ENCODE peak calls at places on chromosomes 7 and 10, in four cellular contexts. G, W, P and X are unnamed samples.

GRCh38 chr7:40947546-40947945 is 755.3 kb downstream of the INHBA start:
- DNase-seq in G (no peak), W (no peak), P (no peak), X (no peak)

GRCh38 chr7:132390705-132391104 is 185.6 kb downstream of the PLXNA4 start:
- DNase-seq in G (no peak), W (peak; percentile 12), P (peak; percentile 21), X (no peak)

GRCh38 chr7:140316165-140316661 is 82.1 kb downstream of the SLC37A3 start:
- DNase-seq in G (peak; percentile 62), W (peak; percentile 73), P (no peak), X (peak; percentile 60)

GRCh38 chr7:108488902-108489538 is 32.8 kb upstream of the NRCAM start:
- DNase-seq in G (no peak), W (no peak), P (no peak), X (no peak)

GRCh38 chr10:121952226-121952625 is 22.8 kb downstream of the NSMCE4A start:
- DNase-seq in G (no peak), W (peak; percentile 13), P (no peak), X (no peak)

GRCh38 chr10:51092402-51092801 is 18.1 kb downstream of the PRKG1 start:
- DNase-seq in G (peak; percentile 64), W (peak; percentile 67), P (no peak), X (no peak)

GRCh38 chr10:132164801-132165278 is 21.9 kb upstream of the DPYSL4 start:
- DNase-seq in G (peak; percentile 8), W (no peak), P (no peak), X (no peak)

GRCh38 chr7:33981221-33981620 is 75.9 kb downstream of the BMPER start:
- DNase-seq in G (no peak), W (peak; percentile 15), P (no peak), X (no peak)

GRCh38 chr7:140541513-140542192 is 62.3 kb upstream of the MKRN1 start:
- DNase-seq in G (peak; percentile 70), W (peak; percentile 96), P (peak; percentile 71), X (peak; percentile 59)

GRCh38 chr10:60073397-60073780 is 167.0 kb upstream of the CCDC6 start:
- DNase-seq in G (no peak), W (no peak), P (no peak), X (no peak)

GRCh38 chr7:39089194-39089593 is 111.5 kb downstream of the POU6F2 start:
- DNase-seq in G (no peak), W (no peak), P (no peak), X (no peak)

GRCh38 chr7:127708788-127709187 is 56.8 kb downstream of the SND1 start:
- DNase-seq in G (peak; percentile 38), W (peak; percentile 86), P (peak; percentile 53), X (peak; percentile 40)

GRCh38 chr10:37812290-37812689 is 45.1 kb downstream of the ZNF248 start:
- DNase-seq in G (no peak), W (no peak), P (no peak), X (no peak)

GRCh38 chr10:3471927-3472704 is 299.5 kb upstream of the PITRM1 start:
- DNase-seq in G (no peak), W (no peak), P (no peak), X (peak; percentile 71)

GRCh38 chr7:139232893-139233292 is 1.9 kb downstream of the UBN2 start:
- DNase-seq in G (no peak), W (peak; percentile 51), P (no peak), X (no peak)

GRCh38 chr10:119370972-119371703 is 163.8 kb downstream of the GRK5 start:
- DNase-seq in G (peak; percentile 81), W (peak; percentile 94), P (peak; percentile 90), X (no peak)

GRCh38 chr7:101179780-101180755 is at the start of gene NAT16:
- DNase-seq in G (no peak), W (no peak), P (no peak), X (no peak)

GRCh38 chr7:130432886-130433285 is 7.9 kb downstream of the CEP41 start:
- DNase-seq in G (no peak), W (peak; percentile 29), P (no peak), X (no peak)

GRCh38 chr7:74501298-74501697 is 47.6 kb downstream of the GTF2IRD1 start:
- DNase-seq in G (peak; percentile 69), W (no peak), P (no peak), X (no peak)

GRCh38 chr10:126063353-126063791 is 167.0 kb downstream of the FANK1 start:
- DNase-seq in G (no peak), W (peak; percentile 81), P (no peak), X (peak; percentile 58)

GRCh38 chr10:24715246-24715769 is 8.4 kb downstream of the ARHGAP21 start:
- DNase-seq in G (no peak), W (no peak), P (no peak), X (no peak)

GRCh38 chr10:99236627-99237309 is 1.1 kb upstream of the HPSE2 start:
- DNase-seq in G (no peak), W (no peak), P (no peak), X (no peak)

GRCh38 chr10:119872860-119873671 is 423 bp upstream of the MCMBP start:
- DNase-seq in G (peak; percentile 89), W (peak; percentile 80), P (no peak), X (no peak)

GRCh38 chr7:47714669-47715607 is 133.0 kb upstream of the TNS3 start:
- DNase-seq in G (no peak), W (no peak), P (no peak), X (no peak)

GRCh38 chr7:105614341-105614840 is 33.1 kb upstream of the EFCAB10 start:
- DNase-seq in G (no peak), W (no peak), P (no peak), X (no peak)

GRCh38 chr7:41916450-41916927 is 213.6 kb upstream of the INHBA start:
- DNase-seq in G (no peak), W (peak; percentile 99), P (peak; percentile 99), X (peak; percentile 86)

GRCh38 chr10:128242641-128243040 is 116.4 kb upstream of the MKI67 start:
- DNase-seq in G (no peak), W (no peak), P (no peak), X (no peak)

GRCh38 chr10:105545101-105545500 is 904.0 kb downstream of the SORCS3 start:
- DNase-seq in G (no peak), W (no peak), P (no peak), X (no peak)

GRCh38 chr10:3886666-3887251 is 101.8 kb upstream of the KLF6 start:
- DNase-seq in G (peak; percentile 38), W (peak; percentile 96), P (peak; percentile 91), X (peak; percentile 83)

GRCh38 chr7:27171636-27172387 is 2.3 kb downstream of the HOXA10 start:
- DNase-seq in G (no peak), W (no peak), P (no peak), X (no peak)

GRCh38 chr10:67815571-67816059 is 22.4 kb downstream of the DNAJC12 start:
- DNase-seq in G (no peak), W (peak; percentile 43), P (no peak), X (no peak)

GRCh38 chr7:138698281-138698680 is 2.9 kb downstream of the SVOPL start:
- DNase-seq in G (no peak), W (no peak), P (no peak), X (no peak)

GRCh38 chr7:41921453-41921912 is 218.6 kb upstream of the INHBA start:
- DNase-seq in G (no peak), W (peak; percentile 61), P (peak; percentile 58), X (no peak)

GRCh38 chr7:75624134-75624832 is 114.5 kb downstream of the HIP1 start:
- DNase-seq in G (peak; percentile 41), W (peak; percentile 72), P (no peak), X (no peak)

GRCh38 chr10:25933653-25934608 is at the start of gene MYO3A:
- DNase-seq in G (no peak), W (no peak), P (no peak), X (no peak)

DNA sequence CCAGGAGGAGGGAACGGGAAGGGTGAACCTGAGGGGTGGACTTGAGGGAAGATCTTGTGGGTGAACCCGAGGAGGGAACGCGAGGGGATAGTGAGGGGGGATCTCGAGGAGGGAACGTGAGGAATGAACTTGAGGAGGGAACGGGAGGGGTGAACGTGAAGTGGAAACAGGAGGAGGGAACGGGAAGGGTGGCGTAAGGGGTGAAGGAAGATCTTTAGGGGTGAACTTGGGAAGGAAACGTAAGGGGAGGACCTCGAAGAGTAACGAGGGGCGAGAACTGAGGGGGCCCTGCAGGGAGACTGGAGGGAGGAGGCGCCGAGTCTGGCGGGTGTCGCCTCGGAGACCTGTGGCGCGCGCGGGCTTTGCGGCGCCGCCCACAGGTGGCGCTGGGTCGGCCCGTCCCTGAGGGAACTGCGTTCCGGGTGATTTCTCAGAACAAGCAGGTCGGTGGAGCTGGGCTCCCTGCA is 677 bp downstream of the MYO3A start:
- DNase-seq in G (no peak), W (no peak), P (no peak), X (no peak)
- TF ChIP-seq CTCF in G (no peak), W (no peak), P (no peak), X (peak; percentile 67)

GRCh38 chr7:1125603-1125969 is 34.4 kb downstream of the ZFAND2A start:
- DNase-seq in G (no peak), W (no peak), P (no peak), X (no peak)
- H3K4me3 ChIP-seq in G (no peak overlapping the region), W (no peak overlapping the region), P (no peak overlapping the region), X (no peak overlapping the region)

DNA sequence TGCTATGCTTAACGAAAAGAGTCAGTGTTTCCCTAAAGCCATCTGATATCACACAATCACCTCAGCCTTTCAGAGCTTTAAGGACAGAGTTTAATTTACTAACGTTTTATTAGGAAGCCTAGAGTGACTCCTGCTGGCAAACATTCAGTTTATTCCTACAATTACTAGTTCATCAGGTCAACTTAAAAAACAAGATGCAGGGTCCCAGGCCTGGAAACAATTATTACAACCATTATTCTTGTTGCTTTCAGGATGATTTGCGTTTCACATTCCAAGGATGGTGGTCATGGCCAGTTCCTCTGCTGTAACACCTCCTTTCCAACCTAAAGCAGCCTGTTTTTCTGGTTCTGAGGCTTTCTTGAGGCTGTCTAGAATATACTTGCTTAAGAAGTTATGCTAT is 1.5 kb upstream of the FAM53B start:
- DNase-seq in G (no peak), W (peak; percentile 72), P (no peak), X (no peak)
- TF ChIP-seq CTCF in G (peak; percentile 46), W (peak; percentile 50), P (no peak), X (peak; percentile 50)

GRCh38 chr10:30782543-30783461 is 153.2 kb upstream of the LYZL2 start:
- DNase-seq in G (peak; percentile 59), W (peak; percentile 68), P (no peak), X (no peak)

GRCh38 chr10:30784896-30785605 is 155.5 kb upstream of the LYZL2 start:
- DNase-seq in G (peak; percentile 82), W (peak; percentile 69), P (no peak), X (peak; percentile 64)

GRCh38 chr10:30786131-30786530 is 156.6 kb upstream of the LYZL2 start:
- DNase-seq in G (no peak), W (peak; percentile 58), P (no peak), X (no peak)

GRCh38 chr10:30783939-30784500 is 154.5 kb upstream of the LYZL2 start:
- DNase-seq in G (peak; percentile 86), W (peak; percentile 89), P (peak; percentile 59), X (peak; percentile 35)

GRCh38 chr10:30784521-30784895 is 155.0 kb upstream of the LYZL2 start:
- DNase-seq in G (no peak), W (peak; percentile 72), P (no peak), X (no peak)
- H3K4me3 ChIP-seq in G (peak overlapping the region; percentile 91), W (peak overlapping the region; percentile 49), P (peak overlapping the region; percentile 56), X (peak overlapping the region; percentile 70)